ENCODE peak calls at places on chromosomes 7 and 10, in ten cellular contexts. I, V, S, E, F, X, O, W, C and Y are unnamed samples.

GRCh38 chr7:43572516-43573049 is 10.3 kb upstream of the STK17A start:
- DNase-seq in I (no peak), V (peak), S (no peak), E (no peak), F (no peak), X (no peak), O (no peak), W (peak), C (peak), Y (no peak)

GRCh38 chr10:125038637-125039036 is 96.7 kb downstream of the ZRANB1 start:
- DNase-seq in I (no peak), V (no peak), S (no peak), E (no peak), F (no peak), X (peak), O (no peak), W (peak), C (no peak), Y (peak)

GRCh38 chr10:88091490-88092061 is 228.2 kb downstream of the PTEN start:
- DNase-seq in I (peak), V (no peak), S (peak), E (peak), F (peak), X (no peak), O (no peak), W (no peak), C (no peak), Y (peak)

GRCh38 chr7:138875794-138876193 is 77.8 kb upstream of the ATP6V0A4 start:
- DNase-seq in I (peak), V (no peak), S (peak), E (peak), F (no peak), X (no peak), O (no peak), W (peak), C (peak), Y (no peak)

GRCh38 chr7:103795112-103795511 is 194.3 kb downstream of the RELN start:
- DNase-seq in I (no peak), V (no peak), S (no peak), E (no peak), F (no peak), X (no peak), O (no peak), W (no peak), C (no peak), Y (no peak)

GRCh38 chr10:43220971-43221418 is 45.9 kb downstream of the RASGEF1A start:
- DNase-seq in I (no peak), V (no peak), S (no peak), E (no peak), F (no peak), X (peak), O (no peak), W (no peak), C (no peak), Y (no peak)

GRCh38 chr7:74633451-74633921 is 24.0 kb upstream of the GTF2I start:
- DNase-seq in I (no peak), V (no peak), S (no peak), E (no peak), F (no peak), X (no peak), O (no peak), W (peak), C (no peak), Y (peak)

GRCh38 chr10:73136627-73137026 is 26.4 kb downstream of the NUDT13 start:
- DNase-seq in I (no peak), V (no peak), S (no peak), E (no peak), F (no peak), X (no peak), O (no peak), W (no peak), C (no peak), Y (no peak)

GRCh38 chr10:117424789-117425649 is 49.8 kb upstream of the PDZD8 start:
- DNase-seq in I (no peak), V (no peak), S (no peak), E (no peak), F (no peak), X (no peak), O (no peak), W (no peak), C (no peak), Y (no peak)

GRCh38 chr10:49690673-49691356 is 11.4 kb downstream of the C10orf53 start:
- DNase-seq in I (no peak), V (no peak), S (no peak), E (no peak), F (no peak), X (no peak), O (no peak), W (no peak), C (no peak), Y (no peak)

GRCh38 chr10:71344916-71345557 is 26.0 kb downstream of the SLC29A3 start:
- DNase-seq in I (no peak), V (no peak), S (no peak), E (no peak), F (no peak), X (no peak), O (no peak), W (no peak), C (no peak), Y (no peak)

GRCh38 chr7:77685219-77685618 is 11.0 kb upstream of the RSBN1L start:
- DNase-seq in I (no peak), V (no peak), S (no peak), E (no peak), F (no peak), X (no peak), O (no peak), W (peak), C (no peak), Y (peak)

GRCh38 chr10:28939352-28940157 is 262.2 kb downstream of the BAMBI start:
- DNase-seq in I (no peak), V (peak), S (no peak), E (no peak), F (no peak), X (peak), O (peak), W (peak), C (peak), Y (peak)

GRCh38 chr7:123571684-123572083 is 14.1 kb upstream of the NDUFA5 start:
- DNase-seq in I (no peak), V (peak), S (no peak), E (no peak), F (no peak), X (no peak), O (no peak), W (no peak), C (peak), Y (no peak)

GRCh38 chr10:132010484-132010883 is 28.8 kb upstream of the BNIP3 start:
- DNase-seq in I (no peak), V (no peak), S (no peak), E (no peak), F (no peak), X (no peak), O (no peak), W (no peak), C (no peak), Y (no peak)

GRCh38 chr10:108392286-108392685 is 1227.8 kb upstream of the SORCS1 start:
- DNase-seq in I (no peak), V (no peak), S (no peak), E (no peak), F (no peak), X (no peak), O (no peak), W (no peak), C (peak), Y (no peak)

GRCh38 chr7:80614911-80615310 is 23.5 kb upstream of the CD36 start:
- DNase-seq in I (no peak), V (no peak), S (no peak), E (no peak), F (no peak), X (no peak), O (no peak), W (peak), C (peak), Y (no peak)

GRCh38 chr10:43653746-43654145 is 5.1 kb upstream of the ZNF32 start:
- DNase-seq in I (no peak), V (no peak), S (no peak), E (no peak), F (no peak), X (no peak), O (no peak), W (no peak), C (peak), Y (no peak)

GRCh38 chr10:102492983-102493382 is 9.5 kb downstream of the ACTR1A start:
- DNase-seq in I (no peak), V (no peak), S (no peak), E (no peak), F (no peak), X (peak), O (no peak), W (no peak), C (no peak), Y (no peak)

GRCh38 chr7:113321201-113321600 is 202.8 kb upstream of the SMIM30 start:
- DNase-seq in I (no peak), V (no peak), S (no peak), E (no peak), F (no peak), X (no peak), O (no peak), W (no peak), C (peak), Y (no peak)

GRCh38 chr10:79406683-79407396 is 38.6 kb downstream of the ZCCHC24 start:
- DNase-seq in I (no peak), V (no peak), S (no peak), E (no peak), F (no peak), X (peak), O (no peak), W (no peak), C (no peak), Y (no peak)

GRCh38 chr7:107089627-107090026 is 45.1 kb downstream of the PRKAR2B start:
- DNase-seq in I (no peak), V (no peak), S (no peak), E (no peak), F (no peak), X (no peak), O (no peak), W (no peak), C (no peak), Y (no peak)

GRCh38 chr10:19592276-19592675 is 224.0 kb upstream of the PLXDC2 start:
- DNase-seq in I (no peak), V (peak), S (no peak), E (no peak), F (no peak), X (no peak), O (no peak), W (peak), C (peak), Y (no peak)

GRCh38 chr10:75121322-75121721 is 9.9 kb downstream of the SAMD8 start:
- DNase-seq in I (no peak), V (no peak), S (no peak), E (no peak), F (no peak), X (no peak), O (no peak), W (no peak), C (no peak), Y (no peak)

GRCh38 chr10:129870926-129871660 is 93.0 kb downstream of the EBF3 start:
- DNase-seq in I (no peak), V (no peak), S (no peak), E (no peak), F (no peak), X (peak), O (no peak), W (no peak), C (no peak), Y (no peak)

GRCh38 chr7:107506683-107507339 is 37.0 kb downstream of the GPR22 start:
- DNase-seq in I (no peak), V (no peak), S (no peak), E (no peak), F (no peak), X (peak), O (no peak), W (peak), C (peak), Y (peak)

GRCh38 chr7:95545007-95545615 is 51.2 kb downstream of the PDK4 start:
- DNase-seq in I (no peak), V (peak), S (no peak), E (no peak), F (no peak), X (no peak), O (no peak), W (peak), C (peak), Y (peak)

GRCh38 chr7:127930341-127931328 is 100.6 kb downstream of the LRRC4 start:
- DNase-seq in I (no peak), V (no peak), S (no peak), E (no peak), F (no peak), X (no peak), O (no peak), W (no peak), C (no peak), Y (peak)

GRCh38 chr10:132363921-132364593 is 32.1 kb downstream of the LRRC27 start:
- DNase-seq in I (no peak), V (no peak), S (no peak), E (no peak), F (no peak), X (no peak), O (peak), W (no peak), C (peak), Y (no peak)

GRCh38 chr7:44280636-44280992 is 44.8 kb downstream of the CAMK2B start:
- DNase-seq in I (no peak), V (no peak), S (no peak), E (no peak), F (no peak), X (peak), O (peak), W (no peak), C (no peak), Y (no peak)